ENCODE peak calls at places on chromosomes 1 and 21, in four cellular contexts. W is body of pancreas, U is cardiac muscle cell, M is BJ. Q is an unnamed sample.
A peak's percentile ranks its signal among the peaks of the same experiment; 100 is the strongest.

GRCh38 chr1:58782308-58783089 is 1.3 kb downstream of the JUN start:
- DNase-seq in U (peak; percentile 74), M (no peak), W (peak; percentile 72), Q (peak; percentile 56)

GRCh38 chr1:202834771-202835547 is 24.2 kb downstream of the PCAT6 start:
- DNase-seq in W (no peak), U (no peak), M (no peak), Q (no peak)

GRCh38 chr1:92408825-92409224 is 77.9 kb downstream of the GFI1 start:
- DNase-seq in U (no peak), W (no peak), M (no peak), Q (no peak)

GRCh38 chr1:153291514-153291913 is 21.2 kb downstream of the PGLYRP3 start:
- DNase-seq in M (no peak), W (no peak), U (no peak), Q (no peak)

GRCh38 chr1:61120998-61121397 is 38.6 kb downstream of the NFIA start:
- DNase-seq in U (no peak), W (peak; percentile 20), M (no peak), Q (no peak)

GRCh38 chr1:198919667-198920398 is 281.0 kb downstream of the PTPRC start:
- DNase-seq in M (no peak), W (no peak), U (no peak), Q (no peak)

GRCh38 chr1:209585672-209586071 is 2.2 kb downstream of the CAMK1G start:
- DNase-seq in M (no peak), W (peak; percentile 56), U (peak; percentile 80), Q (peak; percentile 71)

GRCh38 chr1:89261926-89262540 is 10.6 kb downstream of the GBP5 start:
- DNase-seq in U (no peak), W (no peak), M (no peak), Q (no peak)

GRCh38 chr1:160191756-160192155 is 1.4 kb downstream of the CASQ1 start:
- DNase-seq in W (no peak), M (no peak), U (no peak), Q (no peak)

GRCh38 chr1:223776826-223777454 is 64.6 kb downstream of the CAPN2 start:
- DNase-seq in U (no peak), W (no peak), M (no peak), Q (no peak)

GRCh38 chr1:240101306-240101705 is 9.6 kb downstream of the FMN2 start:
- DNase-seq in M (no peak), W (no peak), U (no peak), Q (no peak)

GRCh38 chr1:21082078-21082477 is 94.6 kb downstream of the EIF4G3 start:
- DNase-seq in M (no peak), W (no peak), U (no peak), Q (no peak)

GRCh38 chr1:59669752-59670312 is 144.9 kb upstream of the HOOK1 start:
- DNase-seq in W (peak; percentile 36), M (no peak), U (peak; percentile 26), Q (no peak)

GRCh38 chr1:32960819-32961355 is 3.7 kb downstream of the RNF19B start:
- DNase-seq in W (no peak), U (no peak), M (no peak), Q (no peak)

GRCh38 chr1:161195171-161195570 is 3.7 kb downstream of the ADAMTS4 start:
- DNase-seq in M (no peak), U (no peak), W (no peak), Q (no peak)

GRCh38 chr1:27436204-27437159 is 44.1 kb downstream of the GPR3 start:
- DNase-seq in M (peak; percentile 37), W (no peak), U (no peak), Q (no peak)

GRCh38 chr21:40615503-40616376 is 231.2 kb downstream of the DSCAM start:
- DNase-seq in W (no peak), U (peak; percentile 7), M (no peak), Q (no peak)

GRCh38 chr1:223714849-223715709 is 2.7 kb downstream of the CAPN2 start:
- DNase-seq in M (peak; percentile 75), W (no peak), U (no peak), Q (no peak)

GRCh38 chr1:172380441-172381244 is 39.8 kb upstream of the C1orf105 start:
- DNase-seq in M (no peak), U (no peak), W (no peak), Q (no peak)

GRCh38 chr1:14113841-14114567 is 414.0 kb downstream of the PRDM2 start:
- DNase-seq in U (peak; percentile 73), M (no peak), W (peak; percentile 54), Q (peak; percentile 60)

GRCh38 chr1:113871597-113872113 is at the start of gene PTPN22:
- DNase-seq in M (peak; percentile 35), W (peak; percentile 23), U (no peak), Q (no peak)

GRCh38 chr21:30207252-30207579 is 8.7 kb downstream of the CLDN8 start:
- DNase-seq in W (no peak), U (no peak), M (no peak), Q (no peak)

GRCh38 chr1:158117854-158118691 is 62.6 kb upstream of the CD1D start:
- DNase-seq in W (peak; percentile 61), U (peak; percentile 56), M (no peak), Q (peak; percentile 75)

GRCh38 chr1:225593414-225593813 is 59.5 kb downstream of the ENAH start:
- DNase-seq in M (no peak), U (no peak), W (no peak), Q (no peak)

GRCh38 chr1:233257786-233258185 is 37.7 kb downstream of the PCNX2 start:
- DNase-seq in U (no peak), M (no peak), W (no peak), Q (no peak)

GRCh38 chr1:107056426-107057196 is at the start of gene PRMT6:
- DNase-seq in U (peak; percentile 90), W (peak; percentile 87), M (no peak), Q (peak; percentile 81)

GRCh38 chr1:212915245-212916091 is 34.9 kb upstream of the VASH2 start:
- DNase-seq in U (peak; percentile 52), W (peak; percentile 47), M (no peak), Q (no peak)
- TF ChIP-seq CTCF in U (peak; percentile 69), W (peak; percentile 41), M (peak; percentile 26), Q (peak; percentile 15)

GRCh38 chr1:178532392-178532791 is 19.5 kb downstream of the TEX35 start:
- DNase-seq in W (peak; percentile 90), M (no peak), U (peak; percentile 85), Q (peak; percentile 87)
- TF ChIP-seq CTCF in W (peak; percentile 85), M (peak; percentile 90), U (peak; percentile 91), Q (peak; percentile 87)

GRCh38 chr1:42957880-42958487 is 684 bp downstream of the SLC2A1 start:
- DNase-seq in M (no peak), U (peak; percentile 86), W (peak; percentile 66), Q (peak; percentile 76)
- TF ChIP-seq CTCF in M (no peak), U (no peak), W (no peak), Q (no peak)

GRCh38 chr1:52825868-52826267 is 16.7 kb upstream of the ZYG11A start:
- DNase-seq in U (no peak), M (no peak), W (no peak), Q (no peak)
- TF ChIP-seq CTCF in U (peak; percentile 13), M (no peak), W (no peak), Q (no peak)

GRCh38 chr1:174414205-174414604 is 33.6 kb upstream of the GPR52 start:
- DNase-seq in U (no peak), W (no peak), M (no peak), Q (no peak)

GRCh38 chr1:174417921-174418320 is 29.8 kb upstream of the GPR52 start:
- DNase-seq in W (no peak), U (no peak), M (no peak), Q (no peak)

GRCh38 chr1:174407705-174408104 is 40.1 kb upstream of the GPR52 start:
- DNase-seq in U (no peak), W (no peak), M (peak; percentile 68), Q (no peak)

GRCh38 chr1:174408142-174408541 is 39.6 kb upstream of the GPR52 start:
- DNase-seq in W (no peak), M (peak; percentile 9), U (no peak), Q (no peak)

DNA sequence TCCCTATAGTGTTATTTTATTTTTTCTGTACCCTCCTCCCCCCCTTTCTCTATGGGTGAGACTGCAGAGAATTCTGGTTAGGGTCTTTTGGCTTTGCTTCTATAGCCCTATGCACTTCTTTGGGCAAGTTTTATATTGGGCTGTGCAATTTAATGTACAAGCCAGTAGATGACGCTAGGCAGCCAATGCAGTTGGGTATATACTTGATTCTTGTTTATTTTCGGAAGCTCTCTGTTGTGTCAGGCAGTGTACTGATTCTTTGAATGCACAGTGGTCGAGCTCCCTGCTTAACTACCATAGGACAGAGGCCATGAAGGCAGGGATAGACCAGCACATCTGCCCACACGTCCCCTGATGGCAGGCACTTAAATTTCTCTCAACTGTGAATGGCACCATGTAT is 34.1 kb upstream of the GPR52 start:
- DNase-seq in U (peak; percentile 17), M (no peak), W (no peak), Q (no peak)
- TF ChIP-seq CTCF in U (peak; percentile 7), M (no peak), W (no peak), Q (peak; percentile 8)

GRCh38 chr1:9066945-9067807 is 2.3 kb downstream of the SLC2A5 start:
- DNase-seq in M (peak; percentile 66), W (peak; percentile 40), U (no peak), Q (no peak)
- TF ChIP-seq CTCF in M (peak; percentile 21), W (no peak), U (peak; percentile 22), Q (no peak)

GRCh38 chr1:179365342-179366092 is at the start of gene AXDND1:
- DNase-seq in U (peak; percentile 82), W (peak; percentile 83), M (peak; percentile 48), Q (peak; percentile 80)
- TF ChIP-seq CTCF in U (no peak), W (no peak), M (peak; percentile 44), Q (no peak)